ENCODE peak calls at places on chromosomes 2 and 18, in nine cellular contexts. One of them, this sample, is unnamed.

GRCh38 chr2:130744287-130745117 is 10.8 kb upstream of the AMER3 start:
- DNase-seq in HCT116: no peak
- DNase-seq in MM.1S: no peak
- DNase-seq in OCI-LY7: no peak
- DNase-seq in GM23248: no peak
- DNase-seq in SK-N-SH: peak; percentile 89
- DNase-seq in PC-3: no peak
- DNase-seq in hepatocyte: peak; percentile 77
- DNase-seq in GM23338: peak; percentile 8
- DNase-seq in this sample: peak; percentile 50

GRCh38 chr2:164061129-164061746 is 325.4 kb upstream of the FIGN start:
- DNase-seq in SK-N-SH: peak; percentile 14
- DNase-seq in OCI-LY7: peak; percentile 16
- DNase-seq in HCT116: peak; percentile 22
- DNase-seq in MM.1S: peak; percentile 57
- DNase-seq in hepatocyte: peak; percentile 58
- DNase-seq in PC-3: peak; percentile 69
- DNase-seq in GM23248: peak; percentile 47
- DNase-seq in GM23338: peak; percentile 88
- DNase-seq in this sample: peak; percentile 76

GRCh38 chr2:38274286-38275276 is 102.5 kb downstream of the ATL2 start:
- DNase-seq in OCI-LY7: peak; percentile 73
- DNase-seq in GM23248: peak; percentile 81
- DNase-seq in GM23338: peak; percentile 78
- DNase-seq in PC-3: peak; percentile 83
- DNase-seq in MM.1S: peak; percentile 81
- DNase-seq in HCT116: peak; percentile 79
- DNase-seq in SK-N-SH: peak; percentile 81
- DNase-seq in hepatocyte: peak; percentile 80
- DNase-seq in this sample: peak; percentile 73

GRCh38 chr2:84800194-84800805 is 80.6 kb downstream of the TRABD2A start:
- DNase-seq in PC-3: no peak
- DNase-seq in SK-N-SH: no peak
- DNase-seq in MM.1S: peak; percentile 68
- DNase-seq in HCT116: no peak
- DNase-seq in GM23338: no peak
- DNase-seq in OCI-LY7: no peak
- DNase-seq in hepatocyte: no peak
- DNase-seq in GM23248: no peak
- DNase-seq in this sample: no peak

GRCh38 chr18:31942999-31943894 is at the start of gene TRAPPC8:
- DNase-seq in GM23338: peak; percentile 100
- DNase-seq in GM23248: peak; percentile 99
- DNase-seq in OCI-LY7: peak; percentile 92
- DNase-seq in HCT116: peak; percentile 96
- DNase-seq in PC-3: peak; percentile 80
- DNase-seq in hepatocyte: peak; percentile 99
- DNase-seq in SK-N-SH: peak; percentile 97
- DNase-seq in MM.1S: peak; percentile 98
- DNase-seq in this sample: peak; percentile 98

GRCh38 chr2:187986392-187987105 is 305.1 kb upstream of the GULP1 start:
- DNase-seq in GM23248: peak; percentile 30
- DNase-seq in OCI-LY7: no peak
- DNase-seq in SK-N-SH: no peak
- DNase-seq in GM23338: no peak
- DNase-seq in PC-3: no peak
- DNase-seq in hepatocyte: no peak
- DNase-seq in HCT116: no peak
- DNase-seq in MM.1S: no peak
- DNase-seq in this sample: no peak

GRCh38 chr18:13810950-13811485 is 12.9 kb upstream of the MC5R start:
- DNase-seq in SK-N-SH: no peak
- DNase-seq in GM23248: no peak
- DNase-seq in PC-3: peak; percentile 59
- DNase-seq in OCI-LY7: no peak
- DNase-seq in hepatocyte: no peak
- DNase-seq in HCT116: no peak
- DNase-seq in GM23338: peak; percentile 57
- DNase-seq in MM.1S: no peak
- DNase-seq in this sample: no peak

GRCh38 chr2:44777542-44777941 is 164.0 kb upstream of the SIX3 start:
- DNase-seq in GM23338: peak; percentile 53
- DNase-seq in SK-N-SH: no peak
- DNase-seq in PC-3: no peak
- DNase-seq in MM.1S: no peak
- DNase-seq in GM23248: peak; percentile 10
- DNase-seq in hepatocyte: no peak
- DNase-seq in HCT116: no peak
- DNase-seq in OCI-LY7: no peak
- DNase-seq in this sample: peak; percentile 74

GRCh38 chr2:149733936-149734685 is 146.5 kb upstream of the MMADHC start:
- DNase-seq in OCI-LY7: no peak
- DNase-seq in MM.1S: no peak
- DNase-seq in GM23248: peak; percentile 37
- DNase-seq in hepatocyte: peak; percentile 23
- DNase-seq in SK-N-SH: peak; percentile 4
- DNase-seq in HCT116: no peak
- DNase-seq in PC-3: peak; percentile 80
- DNase-seq in GM23338: peak; percentile 11
- DNase-seq in this sample: no peak

GRCh38 chr2:12726271-12726670 is 9.5 kb downstream of the TRIB2 start:
- DNase-seq in GM23338: no peak
- DNase-seq in MM.1S: no peak
- DNase-seq in HCT116: no peak
- DNase-seq in PC-3: no peak
- DNase-seq in GM23248: no peak
- DNase-seq in OCI-LY7: no peak
- DNase-seq in SK-N-SH: no peak
- DNase-seq in hepatocyte: no peak
- DNase-seq in this sample: no peak

GRCh38 chr2:22850310-22850709 is 534.7 kb upstream of the KLHL29 start:
- DNase-seq in GM23338: no peak
- DNase-seq in GM23248: no peak
- DNase-seq in PC-3: no peak
- DNase-seq in HCT116: no peak
- DNase-seq in OCI-LY7: no peak
- DNase-seq in SK-N-SH: no peak
- DNase-seq in hepatocyte: no peak
- DNase-seq in MM.1S: no peak
- DNase-seq in this sample: no peak

GRCh38 chr2:100011272-100011711 is 131.1 kb downstream of the AFF3 start:
- DNase-seq in OCI-LY7: no peak
- DNase-seq in hepatocyte: no peak
- DNase-seq in PC-3: no peak
- DNase-seq in SK-N-SH: no peak
- DNase-seq in GM23338: no peak
- DNase-seq in MM.1S: no peak
- DNase-seq in HCT116: no peak
- DNase-seq in GM23248: peak; percentile 81
- DNase-seq in this sample: no peak

GRCh38 chr18:58393295-58393694 is 235.6 kb downstream of the ALPK2 start:
- DNase-seq in HCT116: no peak
- DNase-seq in hepatocyte: no peak
- DNase-seq in GM23248: no peak
- DNase-seq in OCI-LY7: no peak
- DNase-seq in PC-3: no peak
- DNase-seq in MM.1S: no peak
- DNase-seq in SK-N-SH: no peak
- DNase-seq in GM23338: no peak
- DNase-seq in this sample: no peak

GRCh38 chr2:897091-897490 is 53.6 kb upstream of the SNTG2 start:
- DNase-seq in GM23248: no peak
- DNase-seq in SK-N-SH: no peak
- DNase-seq in PC-3: no peak
- DNase-seq in HCT116: no peak
- DNase-seq in hepatocyte: no peak
- DNase-seq in MM.1S: no peak
- DNase-seq in GM23338: no peak
- DNase-seq in OCI-LY7: no peak
- DNase-seq in this sample: no peak

GRCh38 chr2:10297950-10298349 is 4.8 kb upstream of the HPCAL1 start:
- DNase-seq in SK-N-SH: peak; percentile 86
- DNase-seq in OCI-LY7: no peak
- DNase-seq in HCT116: peak; percentile 34
- DNase-seq in GM23338: no peak
- DNase-seq in PC-3: peak; percentile 91
- DNase-seq in hepatocyte: peak; percentile 50
- DNase-seq in MM.1S: no peak
- DNase-seq in GM23248: peak; percentile 97
- DNase-seq in this sample: no peak

GRCh38 chr18:35282353-35282752 is 7.7 kb downstream of the ZSCAN30 start:
- DNase-seq in GM23248: peak; percentile 94
- DNase-seq in SK-N-SH: no peak
- DNase-seq in PC-3: peak; percentile 72
- DNase-seq in OCI-LY7: no peak
- DNase-seq in GM23338: no peak
- DNase-seq in HCT116: no peak
- DNase-seq in MM.1S: no peak
- DNase-seq in hepatocyte: no peak
- DNase-seq in this sample: no peak

GRCh38 chr2:86787701-86788100 is 3.0 kb downstream of the CD8A start:
- DNase-seq in HCT116: no peak
- DNase-seq in PC-3: no peak
- DNase-seq in GM23338: no peak
- DNase-seq in SK-N-SH: peak; percentile 30
- DNase-seq in GM23248: no peak
- DNase-seq in MM.1S: no peak
- DNase-seq in hepatocyte: no peak
- DNase-seq in OCI-LY7: no peak
- DNase-seq in this sample: peak; percentile 8

GRCh38 chr2:127593228-127594115 is 52.5 kb upstream of the GPR17 start:
- DNase-seq in HCT116: no peak
- DNase-seq in GM23248: no peak
- DNase-seq in PC-3: no peak
- DNase-seq in MM.1S: no peak
- DNase-seq in GM23338: no peak
- DNase-seq in OCI-LY7: no peak
- DNase-seq in hepatocyte: no peak
- DNase-seq in SK-N-SH: no peak
- DNase-seq in this sample: no peak

GRCh38 chr18:28183418-28184078 is 6.6 kb upstream of the CDH2 start:
- DNase-seq in HCT116: no peak
- DNase-seq in SK-N-SH: no peak
- DNase-seq in hepatocyte: peak; percentile 19
- DNase-seq in GM23248: peak; percentile 60
- DNase-seq in MM.1S: no peak
- DNase-seq in GM23338: no peak
- DNase-seq in PC-3: peak; percentile 73
- DNase-seq in OCI-LY7: no peak
- DNase-seq in this sample: no peak

DNA sequence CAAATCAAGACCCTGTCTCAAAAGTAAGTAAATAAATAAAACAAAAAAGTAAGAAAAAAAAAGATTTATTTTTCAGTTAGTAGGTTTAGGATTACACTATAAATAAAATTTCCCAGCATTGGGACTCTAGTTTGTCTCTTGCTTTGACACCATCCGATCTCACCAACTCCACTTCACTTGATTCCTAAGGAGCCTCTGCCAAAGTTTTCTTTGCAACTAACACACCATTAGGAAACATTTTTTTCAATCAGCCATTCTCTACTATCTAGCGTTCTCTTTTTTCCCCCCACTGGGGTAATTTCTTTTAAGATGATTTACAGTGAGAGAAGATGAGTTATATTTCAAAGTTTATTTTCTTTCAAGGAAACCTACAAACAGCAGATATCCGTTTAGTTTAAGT is 10.6 kb upstream of the NEMP2 start:
- DNase-seq in PC-3: no peak
- DNase-seq in HCT116: no peak
- DNase-seq in SK-N-SH: no peak
- DNase-seq in GM23248: no peak
- DNase-seq in OCI-LY7: no peak
- DNase-seq in MM.1S: no peak
- DNase-seq in GM23338: no peak
- DNase-seq in hepatocyte: no peak
- DNase-seq in this sample: no peak
- H3K4me3 ChIP-seq in PC-3: no peak overlapping the region
- H3K4me3 ChIP-seq in HCT116: no peak overlapping the region
- H3K4me3 ChIP-seq in SK-N-SH: no peak overlapping the region
- H3K4me3 ChIP-seq in GM23248: no peak overlapping the region
- H3K4me3 ChIP-seq in OCI-LY7: no peak overlapping the region
- H3K4me3 ChIP-seq in MM.1S: no peak overlapping the region
- H3K4me3 ChIP-seq in GM23338: no peak overlapping the region
- H3K4me3 ChIP-seq in hepatocyte: no peak overlapping the region
- H3K4me3 ChIP-seq in this sample: no peak overlapping the region

GRCh38 chr2:5479265-5479928 is 212.8 kb upstream of the SOX11 start:
- DNase-seq in MM.1S: no peak
- DNase-seq in PC-3: no peak
- DNase-seq in HCT116: no peak
- DNase-seq in SK-N-SH: peak; percentile 71
- DNase-seq in GM23338: peak; percentile 55
- DNase-seq in GM23248: no peak
- DNase-seq in hepatocyte: no peak
- DNase-seq in OCI-LY7: no peak
- DNase-seq in this sample: peak; percentile 57

GRCh38 chr2:5473596-5473995 is 218.6 kb upstream of the SOX11 start:
- DNase-seq in GM23248: no peak
- DNase-seq in SK-N-SH: peak; percentile 40
- DNase-seq in GM23338: no peak
- DNase-seq in MM.1S: no peak
- DNase-seq in hepatocyte: no peak
- DNase-seq in OCI-LY7: no peak
- DNase-seq in HCT116: no peak
- DNase-seq in PC-3: no peak
- DNase-seq in this sample: no peak

GRCh38 chr2:5472673-5473072 is 219.5 kb upstream of the SOX11 start:
- DNase-seq in GM23338: no peak
- DNase-seq in GM23248: no peak
- DNase-seq in hepatocyte: no peak
- DNase-seq in OCI-LY7: no peak
- DNase-seq in PC-3: no peak
- DNase-seq in HCT116: no peak
- DNase-seq in SK-N-SH: no peak
- DNase-seq in MM.1S: no peak
- DNase-seq in this sample: no peak

GRCh38 chr2:5474716-5475115 is 217.5 kb upstream of the SOX11 start:
- DNase-seq in OCI-LY7: no peak
- DNase-seq in PC-3: no peak
- DNase-seq in GM23248: no peak
- DNase-seq in MM.1S: no peak
- DNase-seq in HCT116: no peak
- DNase-seq in GM23338: no peak
- DNase-seq in hepatocyte: no peak
- DNase-seq in SK-N-SH: no peak
- DNase-seq in this sample: no peak
- TF ChIP-seq EZH2phosphoT487 in OCI-LY7: no peak
- TF ChIP-seq EZH2phosphoT487 in PC-3: no peak
- TF ChIP-seq EZH2phosphoT487 in GM23248: no peak
- TF ChIP-seq EZH2phosphoT487 in MM.1S: no peak
- TF ChIP-seq EZH2phosphoT487 in HCT116: no peak
- TF ChIP-seq EZH2phosphoT487 in GM23338: no peak
- TF ChIP-seq EZH2phosphoT487 in hepatocyte: no peak
- TF ChIP-seq EZH2phosphoT487 in SK-N-SH: no peak
- TF ChIP-seq EZH2phosphoT487 in this sample: no peak

GRCh38 chr2:112627060-112628040 is 18.4 kb upstream of the SLC20A1 start:
- DNase-seq in OCI-LY7: no peak
- DNase-seq in PC-3: peak; percentile 96
- DNase-seq in GM23248: peak; percentile 98
- DNase-seq in hepatocyte: peak; percentile 77
- DNase-seq in SK-N-SH: no peak
- DNase-seq in MM.1S: no peak
- DNase-seq in GM23338: no peak
- DNase-seq in HCT116: no peak
- DNase-seq in this sample: no peak
- H3K4me3 ChIP-seq in OCI-LY7: no peak overlapping the region
- H3K4me3 ChIP-seq in PC-3: peak overlapping the region; percentile 47
- H3K4me3 ChIP-seq in GM23248: peak overlapping the region; percentile 56
- H3K4me3 ChIP-seq in hepatocyte: no peak overlapping the region
- H3K4me3 ChIP-seq in SK-N-SH: peak overlapping the region; percentile 37
- H3K4me3 ChIP-seq in MM.1S: no peak overlapping the region
- H3K4me3 ChIP-seq in GM23338: no peak overlapping the region
- H3K4me3 ChIP-seq in HCT116: peak overlapping the region; percentile 38
- H3K4me3 ChIP-seq in this sample: no peak overlapping the region

GRCh38 chr2:223941579-223942277 is 3.4 kb downstream of the WDFY1 start:
- DNase-seq in SK-N-SH: no peak
- DNase-seq in MM.1S: no peak
- DNase-seq in PC-3: peak; percentile 82
- DNase-seq in OCI-LY7: no peak
- DNase-seq in HCT116: no peak
- DNase-seq in hepatocyte: peak; percentile 41
- DNase-seq in GM23338: no peak
- DNase-seq in GM23248: peak; percentile 88
- DNase-seq in this sample: no peak
- TF ChIP-seq EZH2phosphoT487 in SK-N-SH: no peak
- TF ChIP-seq EZH2phosphoT487 in MM.1S: no peak
- TF ChIP-seq EZH2phosphoT487 in PC-3: no peak
- TF ChIP-seq EZH2phosphoT487 in OCI-LY7: no peak
- TF ChIP-seq EZH2phosphoT487 in HCT116: no peak
- TF ChIP-seq EZH2phosphoT487 in hepatocyte: no peak
- TF ChIP-seq EZH2phosphoT487 in GM23338: no peak
- TF ChIP-seq EZH2phosphoT487 in GM23248: peak; percentile 84
- TF ChIP-seq EZH2phosphoT487 in this sample: no peak

This sample was measured in neural progenitor cell.